ENCODE peak calls at places on chromosomes 2 and 18, in five cellular contexts. A is body of pancreas, I is left ventricle myocardium inferior, D is lower lobe of right lung, G is cardiac muscle cell. Y is an unnamed sample.
A peak's percentile ranks its signal among the peaks of the same experiment; 100 is the strongest.

GRCh38 chr2:9010866-9011265 is 7.4 kb upstream of the MBOAT2 start:
- DNase-seq in D (no peak), A (no peak), I (no peak), G (peak; percentile 86), Y (no peak)

GRCh38 chr2:134773372-134774073 is 54.7 kb upstream of the TMEM163 start:
- DNase-seq in G (peak; percentile 27), A (peak; percentile 79), D (no peak), I (no peak), Y (no peak)

GRCh38 chr2:126657636-126658315 is 1.8 kb downstream of the GYPC start:
- DNase-seq in I (peak; percentile 77), A (peak; percentile 62), D (peak; percentile 84), G (peak; percentile 99), Y (peak; percentile 59)

GRCh38 chr2:188786368-188786781 is 187.8 kb upstream of the COL3A1 start:
- DNase-seq in I (no peak), D (no peak), G (peak; percentile 91), A (peak; percentile 7), Y (no peak)

GRCh38 chr18:41933778-41934177 is 21.3 kb upstream of the PIK3C3 start:
- DNase-seq in I (no peak), D (no peak), A (no peak), G (no peak), Y (no peak)

GRCh38 chr2:239726091-239726591 is 299.0 kb downstream of the NDUFA10 start:
- DNase-seq in I (no peak), A (no peak), D (peak; percentile 34), G (no peak), Y (no peak)

GRCh38 chr2:121071058-121071504 is 213.9 kb downstream of the TFCP2L1 start:
- DNase-seq in G (peak; percentile 62), D (peak; percentile 69), I (peak; percentile 68), A (peak; percentile 81), Y (peak; percentile 86)

GRCh38 chr2:114754907-114755563 is 312.6 kb downstream of the DPP10 start:
- DNase-seq in A (no peak), G (no peak), D (no peak), I (no peak), Y (no peak)

GRCh38 chr2:226185613-226186211 is 613.9 kb downstream of the IRS1 start:
- DNase-seq in D (no peak), G (peak; percentile 91), A (no peak), I (no peak), Y (no peak)

GRCh38 chr18:34909637-34910364 is 131.4 kb upstream of the MAPRE2 start:
- DNase-seq in G (no peak), D (no peak), I (no peak), A (no peak), Y (no peak)

GRCh38 chr18:11728247-11728646 is 39.2 kb downstream of the GNAL start:
- DNase-seq in D (no peak), I (no peak), A (no peak), G (peak; percentile 42), Y (no peak)

GRCh38 chr2:13558368-13558767 is 841.6 kb downstream of the TRIB2 start:
- DNase-seq in A (no peak), G (no peak), I (no peak), D (no peak), Y (no peak)

GRCh38 chr2:179044500-179044899 is 5.4 kb downstream of the CCDC141 start:
- DNase-seq in I (no peak), G (no peak), A (no peak), D (no peak), Y (no peak)

GRCh38 chr18:70645971-70646370 is 357.1 kb downstream of the SOCS6 start:
- DNase-seq in A (no peak), I (no peak), D (no peak), G (peak; percentile 8), Y (no peak)

GRCh38 chr2:237581751-237582746 is 8.5 kb downstream of the RAB17 start:
- DNase-seq in D (peak; percentile 74), A (peak; percentile 72), I (peak; percentile 81), G (peak; percentile 95), Y (peak; percentile 97)

GRCh38 chr2:25056391-25056821 is 14.5 kb downstream of the EFR3B start:
- DNase-seq in I (no peak), A (no peak), D (no peak), G (no peak), Y (peak; percentile 15)

GRCh38 chr2:201255468-201255867 is 4.9 kb upstream of the CASP8 start:
- DNase-seq in A (no peak), D (no peak), I (no peak), G (no peak), Y (no peak)

GRCh38 chr2:189285962-189286648 is 106.5 kb upstream of the COL5A2 start:
- DNase-seq in D (no peak), A (no peak), I (no peak), G (peak; percentile 96), Y (no peak)

GRCh38 chr2:188291142-188291616 is 495 bp upstream of the GULP1 start:
- DNase-seq in D (peak; percentile 41), G (peak; percentile 35), I (peak; percentile 20), A (peak; percentile 66), Y (no peak)

GRCh38 chr2:96121414-96121813 is 5.0 kb upstream of the ADRA2B start:
- DNase-seq in D (no peak), I (no peak), G (no peak), A (no peak), Y (no peak)

GRCh38 chr18:67139899-67140298 is 376.6 kb downstream of the DSEL start:
- DNase-seq in A (no peak), I (no peak), D (no peak), G (no peak), Y (no peak)

GRCh38 chr18:48961547-48961946 is 10.8 kb upstream of the SMAD7 start:
- DNase-seq in A (no peak), D (no peak), G (peak; percentile 77), I (no peak), Y (no peak)

GRCh38 chr18:2847341-2848144 is 737 bp downstream of the EMILIN2 start:
- DNase-seq in G (peak; percentile 62), I (peak; percentile 42), D (peak; percentile 60), A (no peak), Y (peak; percentile 24)

GRCh38 chr2:119591523-119591922 is 47.3 kb downstream of the CFAP221 start:
- DNase-seq in A (no peak), D (no peak), I (no peak), G (no peak), Y (no peak)

GRCh38 chr2:199951023-199951422 is 4.3 kb downstream of the TYW5 start:
- DNase-seq in D (no peak), I (no peak), A (no peak), G (no peak), Y (no peak)

GRCh38 chr2:199955007-199955338 is 318 bp downstream of the TYW5 start:
- DNase-seq in D (no peak), I (no peak), A (no peak), G (no peak), Y (no peak)

GRCh38 chr2:199946196-199946595 is 9.1 kb downstream of the TYW5 start:
- DNase-seq in I (no peak), A (no peak), D (no peak), G (no peak), Y (no peak)

GRCh38 chr2:199946836-199947235 is 8.5 kb downstream of the TYW5 start:
- DNase-seq in D (no peak), I (no peak), G (no peak), A (no peak), Y (no peak)

DNA sequence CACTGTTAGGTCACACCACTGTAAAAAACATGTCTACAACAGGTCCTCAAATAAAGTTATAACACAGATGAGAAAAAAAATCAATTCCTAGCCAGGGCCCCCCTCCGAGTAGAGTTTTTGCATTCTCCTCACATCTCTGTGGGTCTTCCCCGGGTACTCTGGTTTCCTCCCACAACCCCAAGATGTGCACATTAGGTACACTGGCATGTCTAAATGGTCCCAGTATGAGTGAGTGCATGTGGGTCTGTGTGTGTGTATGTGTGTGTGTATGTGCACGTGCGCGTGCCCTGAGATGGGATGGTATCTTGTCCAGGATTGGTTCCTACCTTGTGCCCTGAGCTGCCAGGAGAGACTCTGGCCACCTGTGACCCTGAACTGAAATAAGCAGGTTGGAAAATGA is 4.9 kb downstream of the TYW5 start:
- DNase-seq in I (no peak), A (no peak), G (no peak), D (no peak), Y (no peak)
- H3K27ac ChIP-seq in I (no peak overlapping the region), A (no peak overlapping the region), G (no peak overlapping the region), D (no peak overlapping the region), Y (no peak overlapping the region)

GRCh38 chr2:15200581-15200980 is 360.6 kb downstream of the NBAS start:
- DNase-seq in A (no peak), I (no peak), D (no peak), G (no peak), Y (no peak)
- H3K4me3 ChIP-seq in A (no peak overlapping the region), I (no peak overlapping the region), D (no peak overlapping the region), G (no peak overlapping the region), Y (no peak overlapping the region)

DNA sequence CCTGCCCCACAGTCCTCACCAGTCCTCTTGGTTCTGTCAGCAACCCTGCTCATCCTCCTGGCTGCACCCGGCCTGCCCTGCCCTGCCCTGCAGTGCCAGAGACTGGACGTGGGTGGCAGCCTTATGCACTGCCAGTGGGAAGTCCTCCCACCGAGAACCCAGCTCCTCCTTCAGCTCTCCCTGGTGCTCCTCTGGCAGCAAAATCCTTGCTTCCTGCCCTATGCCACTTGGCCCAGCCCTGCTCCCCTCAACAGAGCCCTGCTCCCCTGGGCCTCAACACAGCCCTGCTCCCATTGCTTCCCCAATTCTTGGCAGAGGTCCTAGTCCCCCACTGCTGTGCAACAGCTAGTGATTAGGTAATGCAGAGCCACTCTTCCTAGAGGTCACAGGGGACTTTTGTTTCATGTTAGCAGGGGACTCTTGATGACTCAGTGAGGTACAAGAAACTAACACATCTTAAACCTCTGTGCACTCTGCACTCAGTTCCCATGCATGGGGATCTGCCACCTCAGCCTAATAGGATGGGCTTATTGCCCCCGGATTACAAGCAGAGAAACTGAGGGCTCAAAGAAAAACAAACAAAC is 58.0 kb upstream of the EDAR start:
- DNase-seq in A (no peak), G (no peak), I (no peak), D (no peak), Y (no peak)
- TF ChIP-seq CTCF in A (no peak), G (no peak), I (no peak), D (no peak), Y (no peak)

GRCh38 chr2:85722519-85722918 is 28.4 kb downstream of the GNLY start:
- DNase-seq in I (no peak), A (no peak), G (no peak), D (no peak), Y (no peak)

GRCh38 chr2:85727798-85728197 is 26.0 kb upstream of the ATOH8 start:
- DNase-seq in A (no peak), D (peak; percentile 75), I (no peak), G (no peak), Y (no peak)

GRCh38 chr2:85725451-85725850 is 28.3 kb upstream of the ATOH8 start:
- DNase-seq in G (no peak), I (no peak), A (no peak), D (no peak), Y (no peak)

GRCh38 chr2:85723707-85724360 is 29.7 kb downstream of the GNLY start:
- DNase-seq in D (no peak), G (peak; percentile 26), I (no peak), A (no peak), Y (no peak)

DNA sequence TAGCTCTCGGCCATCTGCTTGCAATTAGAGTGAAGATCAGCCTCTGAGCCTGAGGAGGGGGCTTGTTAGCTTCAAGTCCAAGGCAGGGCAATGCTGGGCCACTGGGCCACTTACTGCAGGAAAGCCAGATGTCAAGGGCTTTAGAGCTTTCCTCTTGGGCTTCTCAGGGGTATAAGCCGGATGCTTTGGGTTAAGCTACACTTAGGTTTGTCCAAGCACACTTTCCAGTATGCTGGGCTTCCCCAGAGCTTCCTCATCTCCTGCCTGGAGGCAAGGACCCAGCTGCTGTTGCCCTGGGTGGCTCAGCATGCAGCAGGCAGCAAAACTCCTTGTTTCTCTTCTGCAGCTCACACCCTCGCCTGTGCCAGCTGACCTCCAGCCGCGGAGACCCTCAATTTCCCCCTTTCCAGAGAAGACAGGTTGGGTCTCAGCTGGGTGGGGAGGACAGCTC is 29.0 kb upstream of the ATOH8 start:
- DNase-seq in G (no peak), D (no peak), A (no peak), I (no peak), Y (no peak)
- H3K27ac ChIP-seq in G (no peak overlapping the region), D (no peak overlapping the region), A (no peak overlapping the region), I (peak overlapping the region; percentile 26), Y (no peak overlapping the region)

Y was measured in testis.